ENCODE peak calls at places on chromosomes 16 and 17, in nine cellular contexts. One of them, this sample, is unnamed.

GRCh38 chr16:9102379-9102778 is 10.9 kb downstream of the HAPSTR1 start:
- DNase-seq in EH: peak; percentile 95
- DNase-seq in activated T-cell treated with anti-CD3 and anti-CD28 coated beads, Interleukin-2, amount 50 U/mL, for 4 hours: no peak
- DNase-seq in stimulated activated CD4-positive, alpha-beta T cell treated with anti-CD3 and anti-CD28 coated beads, Interleukin-1b, Interleukin-23, amount 100 ng/mL, for 24 hours: no peak
- DNase-seq in hypothalamus: no peak
- DNase-seq in ovary: no peak
- DNase-seq in lung: peak; percentile 26
- DNase-seq in left lung: no peak
- DNase-seq in stimulated activated naive CD4-positive, alpha-beta T cell treated with Interleukin-2 at 50 U/mL for 16 hours: no peak
- DNase-seq in this sample: no peak

GRCh38 chr17:40519089-40519775 is 17.8 kb upstream of the TNS4 start:
- DNase-seq in activated T-cell treated with anti-CD3 and anti-CD28 coated beads, Interleukin-2, amount 50 U/mL, for 4 hours: no peak
- DNase-seq in stimulated activated naive CD4-positive, alpha-beta T cell treated with Interleukin-2 at 50 U/mL for 16 hours: no peak
- DNase-seq in EH: no peak
- DNase-seq in stimulated activated CD4-positive, alpha-beta T cell treated with anti-CD3 and anti-CD28 coated beads, Interleukin-1b, Interleukin-23, amount 100 ng/mL, for 24 hours: no peak
- DNase-seq in left lung: peak; percentile 19
- DNase-seq in ovary: no peak
- DNase-seq in lung: no peak
- DNase-seq in hypothalamus: no peak
- DNase-seq in this sample: no peak

GRCh38 chr17:61494325-61495160 is 42.3 kb downstream of the TBX4 start:
- DNase-seq in ovary: no peak
- DNase-seq in stimulated activated CD4-positive, alpha-beta T cell treated with anti-CD3 and anti-CD28 coated beads, Interleukin-1b, Interleukin-23, amount 100 ng/mL, for 24 hours: no peak
- DNase-seq in EH: no peak
- DNase-seq in hypothalamus: no peak
- DNase-seq in left lung: no peak
- DNase-seq in lung: no peak
- DNase-seq in stimulated activated naive CD4-positive, alpha-beta T cell treated with Interleukin-2 at 50 U/mL for 16 hours: no peak
- DNase-seq in activated T-cell treated with anti-CD3 and anti-CD28 coated beads, Interleukin-2, amount 50 U/mL, for 4 hours: no peak
- DNase-seq in this sample: no peak

GRCh38 chr16:70681382-70682238 is 4.2 kb downstream of the MTSS2 start:
- DNase-seq in left lung: no peak
- DNase-seq in activated T-cell treated with anti-CD3 and anti-CD28 coated beads, Interleukin-2, amount 50 U/mL, for 4 hours: no peak
- DNase-seq in hypothalamus: peak; percentile 29
- DNase-seq in stimulated activated CD4-positive, alpha-beta T cell treated with anti-CD3 and anti-CD28 coated beads, Interleukin-1b, Interleukin-23, amount 100 ng/mL, for 24 hours: no peak
- DNase-seq in stimulated activated naive CD4-positive, alpha-beta T cell treated with Interleukin-2 at 50 U/mL for 16 hours: no peak
- DNase-seq in ovary: no peak
- DNase-seq in lung: no peak
- DNase-seq in EH: no peak
- DNase-seq in this sample: no peak

GRCh38 chr16:73177896-73178295 is 130.0 kb upstream of the ZFHX3 start:
- DNase-seq in stimulated activated CD4-positive, alpha-beta T cell treated with anti-CD3 and anti-CD28 coated beads, Interleukin-1b, Interleukin-23, amount 100 ng/mL, for 24 hours: no peak
- DNase-seq in EH: no peak
- DNase-seq in activated T-cell treated with anti-CD3 and anti-CD28 coated beads, Interleukin-2, amount 50 U/mL, for 4 hours: no peak
- DNase-seq in hypothalamus: no peak
- DNase-seq in left lung: no peak
- DNase-seq in stimulated activated naive CD4-positive, alpha-beta T cell treated with Interleukin-2 at 50 U/mL for 16 hours: no peak
- DNase-seq in lung: no peak
- DNase-seq in ovary: no peak
- DNase-seq in this sample: no peak

GRCh38 chr17:20270336-20270735 is 197.0 kb downstream of the LGALS9B start:
- DNase-seq in ovary: no peak
- DNase-seq in left lung: no peak
- DNase-seq in stimulated activated naive CD4-positive, alpha-beta T cell treated with Interleukin-2 at 50 U/mL for 16 hours: no peak
- DNase-seq in EH: no peak
- DNase-seq in lung: no peak
- DNase-seq in stimulated activated CD4-positive, alpha-beta T cell treated with anti-CD3 and anti-CD28 coated beads, Interleukin-1b, Interleukin-23, amount 100 ng/mL, for 24 hours: no peak
- DNase-seq in activated T-cell treated with anti-CD3 and anti-CD28 coated beads, Interleukin-2, amount 50 U/mL, for 4 hours: no peak
- DNase-seq in hypothalamus: no peak
- DNase-seq in this sample: no peak

GRCh38 chr16:79656537-79657115 is 56.1 kb upstream of the MAF start:
- DNase-seq in activated T-cell treated with anti-CD3 and anti-CD28 coated beads, Interleukin-2, amount 50 U/mL, for 4 hours: no peak
- DNase-seq in stimulated activated naive CD4-positive, alpha-beta T cell treated with Interleukin-2 at 50 U/mL for 16 hours: no peak
- DNase-seq in lung: no peak
- DNase-seq in hypothalamus: no peak
- DNase-seq in EH: no peak
- DNase-seq in ovary: no peak
- DNase-seq in stimulated activated CD4-positive, alpha-beta T cell treated with anti-CD3 and anti-CD28 coated beads, Interleukin-1b, Interleukin-23, amount 100 ng/mL, for 24 hours: no peak
- DNase-seq in left lung: no peak
- DNase-seq in this sample: no peak

GRCh38 chr16:84294196-84295142 is at the start of gene WFDC1:
- DNase-seq in hypothalamus: no peak
- DNase-seq in EH: peak; percentile 77
- DNase-seq in stimulated activated CD4-positive, alpha-beta T cell treated with anti-CD3 and anti-CD28 coated beads, Interleukin-1b, Interleukin-23, amount 100 ng/mL, for 24 hours: no peak
- DNase-seq in stimulated activated naive CD4-positive, alpha-beta T cell treated with Interleukin-2 at 50 U/mL for 16 hours: no peak
- DNase-seq in lung: no peak
- DNase-seq in activated T-cell treated with anti-CD3 and anti-CD28 coated beads, Interleukin-2, amount 50 U/mL, for 4 hours: no peak
- DNase-seq in left lung: no peak
- DNase-seq in ovary: no peak
- DNase-seq in this sample: no peak

GRCh38 chr17:8791910-8792270 is 7.3 kb downstream of the MFSD6L start:
- DNase-seq in stimulated activated naive CD4-positive, alpha-beta T cell treated with Interleukin-2 at 50 U/mL for 16 hours: no peak
- DNase-seq in left lung: no peak
- DNase-seq in activated T-cell treated with anti-CD3 and anti-CD28 coated beads, Interleukin-2, amount 50 U/mL, for 4 hours: no peak
- DNase-seq in EH: peak; percentile 82
- DNase-seq in lung: no peak
- DNase-seq in stimulated activated CD4-positive, alpha-beta T cell treated with anti-CD3 and anti-CD28 coated beads, Interleukin-1b, Interleukin-23, amount 100 ng/mL, for 24 hours: no peak
- DNase-seq in hypothalamus: no peak
- DNase-seq in ovary: no peak
- DNase-seq in this sample: no peak

GRCh38 chr16:29745853-29746345 is at the start of gene C16orf54:
- DNase-seq in activated T-cell treated with anti-CD3 and anti-CD28 coated beads, Interleukin-2, amount 50 U/mL, for 4 hours: peak; percentile 77
- DNase-seq in stimulated activated naive CD4-positive, alpha-beta T cell treated with Interleukin-2 at 50 U/mL for 16 hours: peak; percentile 86
- DNase-seq in ovary: no peak
- DNase-seq in stimulated activated CD4-positive, alpha-beta T cell treated with anti-CD3 and anti-CD28 coated beads, Interleukin-1b, Interleukin-23, amount 100 ng/mL, for 24 hours: peak; percentile 72
- DNase-seq in hypothalamus: no peak
- DNase-seq in left lung: peak; percentile 89
- DNase-seq in EH: no peak
- DNase-seq in lung: peak; percentile 81
- DNase-seq in this sample: peak; percentile 72

GRCh38 chr16:24834459-24835335 is 11.1 kb upstream of the SLC5A11 start:
- DNase-seq in EH: peak; percentile 55
- DNase-seq in hypothalamus: no peak
- DNase-seq in lung: no peak
- DNase-seq in ovary: no peak
- DNase-seq in activated T-cell treated with anti-CD3 and anti-CD28 coated beads, Interleukin-2, amount 50 U/mL, for 4 hours: no peak
- DNase-seq in left lung: no peak
- DNase-seq in stimulated activated naive CD4-positive, alpha-beta T cell treated with Interleukin-2 at 50 U/mL for 16 hours: no peak
- DNase-seq in stimulated activated CD4-positive, alpha-beta T cell treated with anti-CD3 and anti-CD28 coated beads, Interleukin-1b, Interleukin-23, amount 100 ng/mL, for 24 hours: no peak
- DNase-seq in this sample: peak; percentile 33

GRCh38 chr17:54455251-54455868 is 445.3 kb upstream of the TOM1L1 start:
- DNase-seq in activated T-cell treated with anti-CD3 and anti-CD28 coated beads, Interleukin-2, amount 50 U/mL, for 4 hours: no peak
- DNase-seq in stimulated activated naive CD4-positive, alpha-beta T cell treated with Interleukin-2 at 50 U/mL for 16 hours: no peak
- DNase-seq in left lung: no peak
- DNase-seq in hypothalamus: no peak
- DNase-seq in lung: no peak
- DNase-seq in EH: no peak
- DNase-seq in ovary: no peak
- DNase-seq in stimulated activated CD4-positive, alpha-beta T cell treated with anti-CD3 and anti-CD28 coated beads, Interleukin-1b, Interleukin-23, amount 100 ng/mL, for 24 hours: no peak
- DNase-seq in this sample: no peak